ENCODE peak calls at places on chromosomes 5 and 9, in seven cellular contexts. One of them, this sample, is unnamed.

GRCh38 chr5:164188733-164189148 is 683.3 kb downstream of the MAT2B start:
- DNase-seq in GM23338: no peak
- DNase-seq in brain microvascular endothelial cell: no peak
- DNase-seq in BE2C: peak; percentile 35
- DNase-seq in epithelial cell of esophagus: no peak
- DNase-seq in breast epithelium: no peak
- DNase-seq in left lung: no peak
- DNase-seq in this sample: no peak

GRCh38 chr5:68233075-68233474 is 17.5 kb downstream of the PIK3R1 start:
- DNase-seq in breast epithelium: no peak
- DNase-seq in epithelial cell of esophagus: no peak
- DNase-seq in left lung: no peak
- DNase-seq in GM23338: no peak
- DNase-seq in brain microvascular endothelial cell: no peak
- DNase-seq in BE2C: no peak
- DNase-seq in this sample: no peak

GRCh38 chr5:137954131-137954879 is 65.0 kb downstream of the PKD2L2 start:
- DNase-seq in GM23338: no peak
- DNase-seq in BE2C: peak; percentile 50
- DNase-seq in epithelial cell of esophagus: peak; percentile 67
- DNase-seq in left lung: no peak
- DNase-seq in breast epithelium: no peak
- DNase-seq in brain microvascular endothelial cell: peak; percentile 88
- DNase-seq in this sample: no peak

GRCh38 chr5:13932561-13932960 is 11.9 kb downstream of the DNAH5 start:
- DNase-seq in GM23338: no peak
- DNase-seq in BE2C: no peak
- DNase-seq in left lung: no peak
- DNase-seq in epithelial cell of esophagus: peak; percentile 97
- DNase-seq in brain microvascular endothelial cell: no peak
- DNase-seq in breast epithelium: no peak
- DNase-seq in this sample: no peak

GRCh38 chr9:97889941-97890557 is 32.3 kb downstream of the TRMO start:
- DNase-seq in BE2C: peak; percentile 51
- DNase-seq in breast epithelium: no peak
- DNase-seq in brain microvascular endothelial cell: no peak
- DNase-seq in GM23338: peak; percentile 72
- DNase-seq in left lung: peak; percentile 83
- DNase-seq in epithelial cell of esophagus: peak; percentile 34
- DNase-seq in this sample: peak; percentile 75

GRCh38 chr9:38133595-38133994 is 64.6 kb upstream of the SHB start:
- DNase-seq in left lung: no peak
- DNase-seq in breast epithelium: no peak
- DNase-seq in BE2C: no peak
- DNase-seq in brain microvascular endothelial cell: no peak
- DNase-seq in GM23338: no peak
- DNase-seq in epithelial cell of esophagus: no peak
- DNase-seq in this sample: no peak

GRCh38 chr5:67165524-67166459 is 30.8 kb downstream of the CD180 start:
- DNase-seq in epithelial cell of esophagus: peak; percentile 77
- DNase-seq in GM23338: peak; percentile 94
- DNase-seq in brain microvascular endothelial cell: peak; percentile 73
- DNase-seq in BE2C: peak; percentile 33
- DNase-seq in breast epithelium: peak; percentile 85
- DNase-seq in left lung: peak; percentile 95
- DNase-seq in this sample: peak; percentile 83

GRCh38 chr5:139828207-139828895 is 32.7 kb downstream of the PSD2 start:
- DNase-seq in left lung: peak; percentile 26
- DNase-seq in breast epithelium: no peak
- DNase-seq in epithelial cell of esophagus: no peak
- DNase-seq in GM23338: no peak
- DNase-seq in brain microvascular endothelial cell: no peak
- DNase-seq in BE2C: no peak
- DNase-seq in this sample: no peak

GRCh38 chr5:1180841-1181271 is 20.5 kb upstream of the SLC6A19 start:
- DNase-seq in GM23338: no peak
- DNase-seq in left lung: peak; percentile 61
- DNase-seq in breast epithelium: no peak
- DNase-seq in epithelial cell of esophagus: no peak
- DNase-seq in brain microvascular endothelial cell: no peak
- DNase-seq in BE2C: peak; percentile 5
- DNase-seq in this sample: no peak

GRCh38 chr9:134617836-134618162 is 23.8 kb upstream of the COL5A1 start:
- DNase-seq in breast epithelium: no peak
- DNase-seq in epithelial cell of esophagus: no peak
- DNase-seq in GM23338: no peak
- DNase-seq in left lung: no peak
- DNase-seq in BE2C: no peak
- DNase-seq in brain microvascular endothelial cell: no peak
- DNase-seq in this sample: peak; percentile 83

GRCh38 chr9:134025606-134026541 is 593 bp downstream of the BRD3OS start:
- DNase-seq in BE2C: peak; percentile 59
- DNase-seq in breast epithelium: no peak
- DNase-seq in brain microvascular endothelial cell: peak; percentile 14
- DNase-seq in GM23338: peak; percentile 82
- DNase-seq in epithelial cell of esophagus: peak; percentile 32
- DNase-seq in left lung: peak; percentile 86
- DNase-seq in this sample: peak; percentile 84

GRCh38 chr5:145636396-145636795 is 198.7 kb downstream of the PRELID2 start:
- DNase-seq in epithelial cell of esophagus: peak; percentile 28
- DNase-seq in GM23338: no peak
- DNase-seq in breast epithelium: no peak
- DNase-seq in BE2C: no peak
- DNase-seq in left lung: no peak
- DNase-seq in brain microvascular endothelial cell: no peak
- DNase-seq in this sample: no peak

GRCh38 chr5:148072207-148072606 is 8.4 kb downstream of the SPINK5 start:
- DNase-seq in epithelial cell of esophagus: peak; percentile 27
- DNase-seq in brain microvascular endothelial cell: no peak
- DNase-seq in breast epithelium: no peak
- DNase-seq in left lung: no peak
- DNase-seq in GM23338: no peak
- DNase-seq in BE2C: no peak
- DNase-seq in this sample: no peak

GRCh38 chr9:35616681-35617459 is 1.3 kb downstream of the CD72 start:
- DNase-seq in left lung: peak; percentile 93
- DNase-seq in GM23338: peak; percentile 89
- DNase-seq in BE2C: peak; percentile 61
- DNase-seq in brain microvascular endothelial cell: peak; percentile 43
- DNase-seq in breast epithelium: no peak
- DNase-seq in epithelial cell of esophagus: peak; percentile 55
- DNase-seq in this sample: no peak

GRCh38 chr5:77366717-77367500 is 125.2 kb downstream of the WDR41 start:
- DNase-seq in brain microvascular endothelial cell: no peak
- DNase-seq in GM23338: peak; percentile 39
- DNase-seq in epithelial cell of esophagus: no peak
- DNase-seq in left lung: no peak
- DNase-seq in BE2C: peak; percentile 44
- DNase-seq in breast epithelium: no peak
- DNase-seq in this sample: no peak

GRCh38 chr5:74953961-74954720 is 88.0 kb upstream of the FAM169A start:
- DNase-seq in GM23338: no peak
- DNase-seq in brain microvascular endothelial cell: peak; percentile 37
- DNase-seq in left lung: no peak
- DNase-seq in breast epithelium: no peak
- DNase-seq in BE2C: no peak
- DNase-seq in epithelial cell of esophagus: peak; percentile 65
- DNase-seq in this sample: no peak

GRCh38 chr9:35481347-35481975 is 8.4 kb upstream of the RUSC2 start:
- DNase-seq in BE2C: peak; percentile 52
- DNase-seq in GM23338: peak; percentile 78
- DNase-seq in epithelial cell of esophagus: peak; percentile 76
- DNase-seq in brain microvascular endothelial cell: peak; percentile 71
- DNase-seq in breast epithelium: no peak
- DNase-seq in left lung: no peak
- DNase-seq in this sample: no peak

GRCh38 chr9:108188482-108188881 is 667.3 kb downstream of the ACTL7B start:
- DNase-seq in left lung: no peak
- DNase-seq in brain microvascular endothelial cell: no peak
- DNase-seq in epithelial cell of esophagus: no peak
- DNase-seq in BE2C: no peak
- DNase-seq in breast epithelium: no peak
- DNase-seq in GM23338: no peak
- DNase-seq in this sample: no peak

GRCh38 chr5:72355706-72356299 is 35.6 kb downstream of the PTCD2 start:
- DNase-seq in brain microvascular endothelial cell: peak; percentile 18
- DNase-seq in GM23338: peak; percentile 61
- DNase-seq in breast epithelium: no peak
- DNase-seq in epithelial cell of esophagus: peak; percentile 54
- DNase-seq in BE2C: peak; percentile 53
- DNase-seq in left lung: no peak
- DNase-seq in this sample: no peak

GRCh38 chr9:68913054-68913453 is 100.9 kb downstream of the PRKACG start:
- DNase-seq in BE2C: no peak
- DNase-seq in GM23338: no peak
- DNase-seq in breast epithelium: no peak
- DNase-seq in left lung: no peak
- DNase-seq in brain microvascular endothelial cell: no peak
- DNase-seq in epithelial cell of esophagus: no peak
- DNase-seq in this sample: no peak

DNA sequence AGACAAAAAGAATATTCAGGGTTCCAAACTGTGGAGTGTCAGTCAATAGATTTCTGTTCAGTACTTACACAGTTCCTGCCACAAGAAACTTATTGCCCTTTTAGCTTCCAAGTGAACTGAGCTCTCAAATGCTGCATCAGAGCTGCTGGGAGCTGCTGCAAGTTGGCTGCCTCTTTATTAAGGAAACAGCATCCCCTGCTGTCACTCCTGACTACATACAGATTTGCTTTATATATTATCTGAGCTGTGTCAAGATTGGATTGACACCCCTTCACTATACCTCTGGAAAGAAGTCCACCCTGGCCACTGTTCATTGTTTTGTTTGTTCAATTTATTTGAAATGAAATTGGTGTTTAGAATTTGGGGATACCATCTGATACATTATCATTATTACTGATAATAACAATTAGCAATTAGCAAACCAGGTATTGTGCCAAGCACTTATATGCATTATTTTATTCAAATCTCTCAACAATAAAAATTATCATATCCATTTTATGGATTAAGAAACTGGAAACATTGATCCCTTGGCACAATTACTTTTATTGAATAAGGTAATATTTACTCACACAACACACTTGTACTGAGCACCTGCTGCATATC is 16.4 kb upstream of the C5orf58 start:
- DNase-seq in GM23338: peak; percentile 76
- DNase-seq in brain microvascular endothelial cell: peak; percentile 68
- DNase-seq in left lung: no peak
- DNase-seq in epithelial cell of esophagus: peak; percentile 83
- DNase-seq in breast epithelium: no peak
- DNase-seq in BE2C: peak; percentile 28
- DNase-seq in this sample: no peak
- TF ChIP-seq CTCF in GM23338: peak; percentile 90
- TF ChIP-seq CTCF in brain microvascular endothelial cell: peak; percentile 80
- TF ChIP-seq CTCF in left lung: no peak
- TF ChIP-seq CTCF in epithelial cell of esophagus: peak; percentile 83
- TF ChIP-seq CTCF in breast epithelium: peak; percentile 59
- TF ChIP-seq CTCF in BE2C: peak; percentile 66
- TF ChIP-seq CTCF in this sample: peak; percentile 79

GRCh38 chr9:123360161-123361085 is 4.4 kb downstream of the CRB2 start:
- DNase-seq in epithelial cell of esophagus: no peak
- DNase-seq in BE2C: peak; percentile 93
- DNase-seq in breast epithelium: no peak
- DNase-seq in left lung: no peak
- DNase-seq in brain microvascular endothelial cell: no peak
- DNase-seq in GM23338: peak; percentile 97
- DNase-seq in this sample: no peak
- TF ChIP-seq CTCF in epithelial cell of esophagus: no peak
- TF ChIP-seq CTCF in BE2C: no peak
- TF ChIP-seq CTCF in breast epithelium: no peak
- TF ChIP-seq CTCF in left lung: no peak
- TF ChIP-seq CTCF in brain microvascular endothelial cell: no peak
- TF ChIP-seq CTCF in GM23338: no peak
- TF ChIP-seq CTCF in this sample: no peak

GRCh38 chr5:31825775-31826068 is 186.8 kb downstream of the PDZD2 start:
- DNase-seq in BE2C: no peak
- DNase-seq in brain microvascular endothelial cell: no peak
- DNase-seq in epithelial cell of esophagus: no peak
- DNase-seq in left lung: no peak
- DNase-seq in GM23338: no peak
- DNase-seq in breast epithelium: no peak
- DNase-seq in this sample: no peak
- TF ChIP-seq CTCF in BE2C: no peak
- TF ChIP-seq CTCF in brain microvascular endothelial cell: no peak
- TF ChIP-seq CTCF in epithelial cell of esophagus: no peak
- TF ChIP-seq CTCF in left lung: no peak
- TF ChIP-seq CTCF in GM23338: no peak
- TF ChIP-seq CTCF in breast epithelium: no peak
- TF ChIP-seq CTCF in this sample: no peak

GRCh38 chr5:7801898-7802614 is 48.9 kb downstream of the CFAP90 start:
- DNase-seq in brain microvascular endothelial cell: no peak
- DNase-seq in GM23338: no peak
- DNase-seq in epithelial cell of esophagus: no peak
- DNase-seq in breast epithelium: no peak
- DNase-seq in left lung: no peak
- DNase-seq in BE2C: no peak
- DNase-seq in this sample: no peak

GRCh38 chr5:7802855-7803254 is 48.1 kb downstream of the CFAP90 start:
- DNase-seq in BE2C: no peak
- DNase-seq in breast epithelium: no peak
- DNase-seq in left lung: no peak
- DNase-seq in GM23338: no peak
- DNase-seq in brain microvascular endothelial cell: no peak
- DNase-seq in epithelial cell of esophagus: peak; percentile 23
- DNase-seq in this sample: no peak

GRCh38 chr5:7808998-7809397 is 41.9 kb downstream of the CFAP90 start:
- DNase-seq in BE2C: no peak
- DNase-seq in epithelial cell of esophagus: no peak
- DNase-seq in brain microvascular endothelial cell: no peak
- DNase-seq in GM23338: no peak
- DNase-seq in breast epithelium: no peak
- DNase-seq in left lung: no peak
- DNase-seq in this sample: no peak

DNA sequence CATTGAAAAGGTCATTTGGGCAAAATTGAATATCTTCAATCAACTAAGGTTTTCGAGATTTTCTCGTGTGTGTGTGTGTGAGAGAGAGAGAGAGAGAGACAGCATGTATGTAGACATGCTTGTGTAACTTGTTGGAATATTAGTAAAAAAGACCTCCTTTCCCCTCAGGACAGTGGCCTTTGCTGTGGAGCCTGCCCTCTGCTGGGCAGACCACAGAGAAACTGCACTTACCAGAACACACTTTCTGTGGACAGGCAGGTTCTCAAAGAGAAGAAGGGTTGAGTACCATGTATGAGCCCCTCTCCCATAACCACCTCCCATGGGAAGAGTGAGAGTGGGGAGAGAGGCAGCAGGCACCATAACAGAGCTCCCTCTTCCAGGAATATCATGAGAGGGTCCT is 45.6 kb downstream of the CFAP90 start:
- DNase-seq in left lung: no peak
- DNase-seq in epithelial cell of esophagus: no peak
- DNase-seq in GM23338: no peak
- DNase-seq in brain microvascular endothelial cell: no peak
- DNase-seq in BE2C: no peak
- DNase-seq in breast epithelium: no peak
- DNase-seq in this sample: no peak
- TF ChIP-seq CTCF in left lung: no peak
- TF ChIP-seq CTCF in epithelial cell of esophagus: no peak
- TF ChIP-seq CTCF in GM23338: peak; percentile 68
- TF ChIP-seq CTCF in brain microvascular endothelial cell: peak; percentile 20
- TF ChIP-seq CTCF in BE2C: peak; percentile 46
- TF ChIP-seq CTCF in breast epithelium: no peak
- TF ChIP-seq CTCF in this sample: no peak